ENCODE peak calls at places on chromosomes 16 and 17, in four cellular contexts. W, R, V and S are unnamed samples.

GRCh38 chr17:27461192-27461859 is 5.1 kb downstream of the KSR1 start:
- DNase-seq in V (no peak), R (no peak), W (no peak), S (no peak)

GRCh38 chr17:57808882-57809281 is 41.0 kb downstream of the MRPS23 start:
- DNase-seq in R (no peak), W (no peak), V (no peak), S (no peak)

GRCh38 chr17:34852614-34853013 is 108.6 kb downstream of the CCT6B start:
- DNase-seq in R (no peak), V (no peak), W (no peak), S (no peak)

GRCh38 chr16:1430759-1431496 is at the start of gene PERCC1:
- DNase-seq in R (no peak), W (no peak), V (no peak), S (no peak)

GRCh38 chr17:22517716-22518115 is 825.4 kb downstream of the KCNJ18 start:
- DNase-seq in W (no peak), V (no peak), R (no peak), S (peak)

GRCh38 chr16:17705847-17706246 is 235.1 kb upstream of the XYLT1 start:
- DNase-seq in V (no peak), W (no peak), R (no peak), S (no peak)

GRCh38 chr17:27666831-27667560 is 36.0 kb downstream of the LGALS9 start:
- DNase-seq in V (no peak), W (no peak), R (no peak), S (no peak)

GRCh38 chr17:37671028-37671812 is 28.0 kb upstream of the DDX52 start:
- DNase-seq in R (no peak), W (no peak), V (no peak), S (no peak)

GRCh38 chr17:67431210-67432015 is 54.3 kb downstream of the PITPNC1 start:
- DNase-seq in R (no peak), V (no peak), W (peak), S (no peak)

GRCh38 chr16:12612598-12613101 is 191.0 kb downstream of the CPPED1 start:
- DNase-seq in V (no peak), W (no peak), R (no peak), S (no peak)

GRCh38 chr17:32239457-32239856 is 26.2 kb upstream of the RHBDL3 start:
- DNase-seq in W (no peak), V (no peak), R (no peak), S (no peak)

GRCh38 chr17:37742762-37743611 is 1.9 kb downstream of the HNF1B start:
- DNase-seq in W (no peak), R (no peak), V (no peak), S (no peak)

GRCh38 chr16:23837553-23838308 is 1.9 kb downstream of the PRKCB start:
- DNase-seq in V (no peak), R (no peak), W (no peak), S (no peak)

GRCh38 chr16:51540259-51540658 is 389.2 kb upstream of the SALL1 start:
- DNase-seq in W (no peak), R (peak), V (no peak), S (no peak)

GRCh38 chr16:24189941-24190340 is 66.2 kb upstream of the CACNG3 start:
- DNase-seq in V (no peak), W (no peak), R (no peak), S (no peak)

GRCh38 chr16:11547517-11547916 is 39.2 kb downstream of the LITAF start:
- DNase-seq in W (no peak), V (no peak), R (no peak), S (no peak)